ENCODE peak calls at places on chromosome 15, in six cellular contexts. One of them, this sample, is unnamed.

GRCh38 chr15:97703400-97703799 is 257.1 kb upstream of the ARRDC4 start:
- DNase-seq in AG04450: no peak
- DNase-seq in tibial nerve: no peak
- DNase-seq in AG09309: no peak
- DNase-seq in stomach: no peak
- DNase-seq in GM06990: no peak
- DNase-seq in this sample: no peak

GRCh38 chr15:23642413-23643044 is 5.1 kb downstream of the MAGEL2 start:
- DNase-seq in AG09309: peak
- DNase-seq in tibial nerve: peak
- DNase-seq in stomach: peak
- DNase-seq in AG04450: peak
- DNase-seq in GM06990: no peak
- DNase-seq in this sample: no peak

GRCh38 chr15:77032647-77033416 is 37.9 kb downstream of the PSTPIP1 start:
- DNase-seq in AG04450: no peak
- DNase-seq in GM06990: no peak
- DNase-seq in tibial nerve: no peak
- DNase-seq in AG09309: no peak
- DNase-seq in stomach: peak
- DNase-seq in this sample: no peak

GRCh38 chr15:43948691-43949325 is 122.0 kb downstream of the WDR76 start:
- DNase-seq in stomach: no peak
- DNase-seq in AG04450: no peak
- DNase-seq in AG09309: no peak
- DNase-seq in GM06990: peak
- DNase-seq in tibial nerve: no peak
- DNase-seq in this sample: no peak

GRCh38 chr15:92979011-92979701 is 79.0 kb downstream of the CHD2 start:
- DNase-seq in GM06990: no peak
- DNase-seq in AG09309: no peak
- DNase-seq in AG04450: no peak
- DNase-seq in stomach: no peak
- DNase-seq in tibial nerve: no peak
- DNase-seq in this sample: no peak

GRCh38 chr15:87623832-87624231 is 632.7 kb downstream of the NTRK3 start:
- DNase-seq in tibial nerve: no peak
- DNase-seq in stomach: no peak
- DNase-seq in GM06990: no peak
- DNase-seq in AG04450: no peak
- DNase-seq in AG09309: no peak
- DNase-seq in this sample: no peak

GRCh38 chr15:67998599-67999122 is 55.5 kb upstream of the PIAS1 start:
- DNase-seq in AG09309: peak
- DNase-seq in stomach: peak
- DNase-seq in GM06990: no peak
- DNase-seq in AG04450: no peak
- DNase-seq in tibial nerve: no peak
- DNase-seq in this sample: peak

GRCh38 chr15:55530861-55531313 is 22.9 kb upstream of the DNAAF4 start:
- DNase-seq in GM06990: no peak
- DNase-seq in AG09309: no peak
- DNase-seq in stomach: no peak
- DNase-seq in tibial nerve: no peak
- DNase-seq in AG04450: peak
- DNase-seq in this sample: no peak

GRCh38 chr15:82647045-82647834 is at the start of gene CPEB1:
- DNase-seq in GM06990: peak
- DNase-seq in tibial nerve: peak
- DNase-seq in stomach: no peak
- DNase-seq in AG09309: no peak
- DNase-seq in AG04450: no peak
- DNase-seq in this sample: no peak

GRCh38 chr15:79004336-79004735 is 59.5 kb upstream of the CTSH start:
- DNase-seq in GM06990: peak
- DNase-seq in AG09309: no peak
- DNase-seq in stomach: no peak
- DNase-seq in AG04450: peak
- DNase-seq in tibial nerve: no peak
- DNase-seq in this sample: no peak

GRCh38 chr15:58241872-58242271 is 103.7 kb downstream of the AQP9 start:
- DNase-seq in tibial nerve: no peak
- DNase-seq in stomach: no peak
- DNase-seq in AG04450: no peak
- DNase-seq in GM06990: no peak
- DNase-seq in AG09309: no peak
- DNase-seq in this sample: no peak

GRCh38 chr15:81813215-81813614 is 232.6 kb downstream of the MEX3B start:
- DNase-seq in tibial nerve: no peak
- DNase-seq in AG09309: no peak
- DNase-seq in AG04450: no peak
- DNase-seq in GM06990: no peak
- DNase-seq in stomach: no peak
- DNase-seq in this sample: no peak

GRCh38 chr15:51809457-51809856 is 20.0 kb upstream of the TMOD3 start:
- DNase-seq in GM06990: no peak
- DNase-seq in AG04450: no peak
- DNase-seq in AG09309: no peak
- DNase-seq in stomach: no peak
- DNase-seq in tibial nerve: no peak
- DNase-seq in this sample: no peak

GRCh38 chr15:66573348-66573718 is 7.5 kb upstream of the LCTL start:
- DNase-seq in tibial nerve: no peak
- DNase-seq in GM06990: no peak
- DNase-seq in AG09309: no peak
- DNase-seq in stomach: no peak
- DNase-seq in AG04450: no peak
- DNase-seq in this sample: no peak

GRCh38 chr15:33094336-33094735 is 100.2 kb downstream of the FMN1 start:
- DNase-seq in AG09309: no peak
- DNase-seq in tibial nerve: no peak
- DNase-seq in stomach: no peak
- DNase-seq in AG04450: no peak
- DNase-seq in GM06990: no peak
- DNase-seq in this sample: no peak

GRCh38 chr15:86064326-86064725 is 15.3 kb upstream of the AGBL1 start:
- DNase-seq in AG09309: no peak
- DNase-seq in AG04450: no peak
- DNase-seq in tibial nerve: no peak
- DNase-seq in GM06990: no peak
- DNase-seq in stomach: no peak
- DNase-seq in this sample: no peak

GRCh38 chr15:27222479-27222878 is 251.5 kb downstream of the GABRG3 start:
- DNase-seq in stomach: no peak
- DNase-seq in AG04450: no peak
- DNase-seq in tibial nerve: no peak
- DNase-seq in AG09309: no peak
- DNase-seq in GM06990: no peak
- DNase-seq in this sample: peak

GRCh38 chr15:65981837-65982696 is 112.8 kb downstream of the RAB11A start:
- DNase-seq in AG04450: no peak
- DNase-seq in stomach: peak
- DNase-seq in tibial nerve: no peak
- DNase-seq in GM06990: peak
- DNase-seq in AG09309: no peak
- DNase-seq in this sample: no peak

GRCh38 chr15:44075535-44075934 is 119.5 kb downstream of the FRMD5 start:
- DNase-seq in AG04450: no peak
- DNase-seq in GM06990: no peak
- DNase-seq in AG09309: no peak
- DNase-seq in stomach: no peak
- DNase-seq in tibial nerve: no peak
- DNase-seq in this sample: no peak

GRCh38 chr15:74725845-74726773 is 781 bp upstream of the CYP1A1 start:
- DNase-seq in AG09309: no peak
- DNase-seq in GM06990: peak
- DNase-seq in AG04450: no peak
- DNase-seq in stomach: peak
- DNase-seq in tibial nerve: no peak
- DNase-seq in this sample: no peak

GRCh38 chr15:39776068-39776467 is 6.6 kb downstream of the FSIP1 start:
- DNase-seq in GM06990: no peak
- DNase-seq in tibial nerve: no peak
- DNase-seq in AG09309: no peak
- DNase-seq in AG04450: no peak
- DNase-seq in stomach: no peak
- DNase-seq in this sample: no peak

GRCh38 chr15:97759363-97759762 is 201.1 kb upstream of the ARRDC4 start:
- DNase-seq in tibial nerve: no peak
- DNase-seq in stomach: no peak
- DNase-seq in AG04450: no peak
- DNase-seq in AG09309: no peak
- DNase-seq in GM06990: no peak
- DNase-seq in this sample: no peak

DNA sequence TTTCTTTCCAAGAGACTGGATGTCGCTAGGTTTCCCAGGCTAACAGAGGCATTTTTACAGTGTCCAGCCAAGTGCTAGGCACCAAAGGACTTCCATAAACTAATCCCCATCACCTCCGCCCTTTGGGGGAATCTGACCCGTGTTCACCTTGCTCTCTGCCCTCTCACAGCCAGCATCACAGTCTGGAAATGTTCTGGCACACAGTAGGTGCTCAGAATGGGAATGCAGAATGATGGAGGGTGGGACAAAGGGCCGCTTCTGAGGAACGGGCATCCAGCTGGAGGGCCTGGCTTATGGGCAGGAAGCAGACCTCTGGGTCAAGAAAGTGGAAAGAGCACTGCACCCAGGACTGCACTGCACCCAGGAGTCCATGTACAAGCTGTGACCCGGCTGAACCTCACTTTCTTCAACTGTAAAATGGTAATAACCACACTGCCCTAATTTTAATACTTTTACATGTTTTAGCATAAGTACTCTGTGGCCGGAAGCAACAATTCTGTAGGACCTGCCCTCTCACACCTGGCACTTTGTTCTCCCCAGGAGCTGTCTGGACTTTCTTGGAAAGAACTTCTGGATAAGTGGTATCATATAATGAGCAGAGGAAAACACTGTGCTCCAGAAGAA is 901 bp upstream of the NMB start:
- DNase-seq in AG04450: no peak
- DNase-seq in GM06990: no peak
- DNase-seq in AG09309: no peak
- DNase-seq in tibial nerve: no peak
- DNase-seq in stomach: no peak
- DNase-seq in this sample: no peak
- H3K4me3 ChIP-seq in AG04450: no peak
- H3K4me3 ChIP-seq in GM06990: peak
- H3K4me3 ChIP-seq in AG09309: peak
- H3K4me3 ChIP-seq in tibial nerve: peak
- H3K4me3 ChIP-seq in stomach: peak
- H3K4me3 ChIP-seq in this sample: peak

DNA sequence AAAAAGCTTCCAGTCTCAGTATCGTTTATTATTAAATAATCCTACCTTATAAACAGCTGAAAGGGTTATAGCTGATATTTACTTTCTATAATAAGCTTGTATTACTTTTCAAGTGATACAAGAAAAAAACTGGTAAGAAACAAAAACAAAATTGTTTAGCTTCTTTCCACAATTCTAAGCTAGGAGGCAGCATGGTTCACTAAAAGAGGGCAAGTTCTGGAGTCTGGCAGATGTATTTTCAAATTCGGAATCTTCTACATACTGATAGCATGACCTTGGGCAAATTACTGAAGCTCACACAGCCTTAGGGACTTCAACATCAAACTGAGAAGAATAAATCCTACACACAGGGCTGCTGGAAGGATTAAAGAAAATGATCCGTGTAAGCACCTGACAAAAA is 15.4 kb downstream of the C15orf62 start:
- DNase-seq in GM06990: no peak
- DNase-seq in AG04450: no peak
- DNase-seq in stomach: no peak
- DNase-seq in tibial nerve: no peak
- DNase-seq in AG09309: no peak
- DNase-seq in this sample: no peak
- TF ChIP-seq CTCF in GM06990: no peak
- TF ChIP-seq CTCF in AG04450: no peak
- TF ChIP-seq CTCF in stomach: peak
- TF ChIP-seq CTCF in tibial nerve: no peak
- TF ChIP-seq CTCF in AG09309: peak
- TF ChIP-seq CTCF in this sample: no peak

GRCh38 chr15:90191344-90191687 is 9.8 kb upstream of the SEMA4B start:
- DNase-seq in AG04450: no peak
- DNase-seq in AG09309: no peak
- DNase-seq in GM06990: no peak
- DNase-seq in stomach: no peak
- DNase-seq in tibial nerve: no peak
- DNase-seq in this sample: no peak

GRCh38 chr15:90188914-90189748 is 12.0 kb upstream of the SEMA4B start:
- DNase-seq in GM06990: no peak
- DNase-seq in AG09309: no peak
- DNase-seq in AG04450: no peak
- DNase-seq in stomach: no peak
- DNase-seq in tibial nerve: no peak
- DNase-seq in this sample: no peak

GRCh38 chr15:90191795-90192494 is 9.2 kb upstream of the SEMA4B start:
- DNase-seq in AG04450: no peak
- DNase-seq in tibial nerve: peak
- DNase-seq in GM06990: peak
- DNase-seq in AG09309: no peak
- DNase-seq in stomach: peak
- DNase-seq in this sample: no peak

GRCh38 chr15:90190606-90191343 is 10.4 kb upstream of the SEMA4B start:
- DNase-seq in AG09309: no peak
- DNase-seq in GM06990: peak
- DNase-seq in tibial nerve: no peak
- DNase-seq in AG04450: no peak
- DNase-seq in stomach: peak
- DNase-seq in this sample: no peak

GRCh38 chr15:90189781-90190467 is 11.2 kb upstream of the SEMA4B start:
- DNase-seq in AG09309: no peak
- DNase-seq in GM06990: no peak
- DNase-seq in tibial nerve: no peak
- DNase-seq in stomach: no peak
- DNase-seq in AG04450: no peak
- DNase-seq in this sample: no peak
- H3K4me3 ChIP-seq in AG09309: no peak
- H3K4me3 ChIP-seq in GM06990: no peak
- H3K4me3 ChIP-seq in tibial nerve: no peak
- H3K4me3 ChIP-seq in stomach: no peak
- H3K4me3 ChIP-seq in AG04450: no peak
- H3K4me3 ChIP-seq in this sample: no peak

DNA sequence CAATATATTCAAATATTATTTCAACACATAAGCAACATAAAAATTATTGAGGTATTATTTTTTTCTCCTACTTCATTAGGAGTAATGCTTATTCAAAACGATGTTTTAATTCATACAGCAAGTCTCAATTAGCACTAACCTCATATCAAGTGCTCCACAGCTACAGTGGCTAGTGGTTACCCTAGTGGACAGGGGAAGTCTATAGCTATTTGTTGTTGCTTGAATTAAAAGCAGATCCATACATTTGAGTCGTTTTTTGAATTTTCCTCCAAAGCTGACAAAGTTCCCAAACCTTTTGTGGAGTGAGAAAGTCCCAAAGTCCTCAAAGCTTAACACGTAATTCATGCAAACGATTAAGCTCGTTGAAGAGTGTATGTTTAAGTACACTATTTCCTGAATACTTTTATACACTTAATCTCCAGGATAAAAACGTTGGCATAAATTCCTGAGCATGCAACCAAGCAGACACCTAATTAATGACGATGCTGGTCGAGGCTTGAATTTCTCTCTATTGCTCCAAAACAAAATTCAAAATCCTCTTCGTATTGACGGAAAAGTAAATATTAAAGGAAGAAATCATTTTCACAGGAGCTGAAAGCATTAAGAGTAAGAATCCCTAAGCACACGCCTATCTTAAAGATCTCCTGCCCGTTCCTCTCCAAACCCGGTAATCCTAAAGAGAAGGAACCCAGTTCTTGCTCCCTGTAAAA is 984 bp downstream of the VPS13C start:
- DNase-seq in AG09309: no peak
- DNase-seq in stomach: no peak
- DNase-seq in GM06990: no peak
- DNase-seq in AG04450: no peak
- DNase-seq in tibial nerve: no peak
- DNase-seq in this sample: no peak
- TF ChIP-seq CTCF in AG09309: peak
- TF ChIP-seq CTCF in stomach: no peak
- TF ChIP-seq CTCF in GM06990: no peak
- TF ChIP-seq CTCF in AG04450: peak
- TF ChIP-seq CTCF in tibial nerve: no peak
- TF ChIP-seq CTCF in this sample: no peak